ENCODE peak calls at places on chromosomes 2 and 18, in nine cellular contexts. U is A549, Z is upper lobe of left lung, X is HCT116, T is H54, J is breast epithelium, N is GM12891, D is right lobe of liver, V is heart left ventricle. Q is an unnamed sample.

GRCh38 chr2:22027345-22028005 is 903.7 kb downstream of the TDRD15 start:
- DNase-seq in U (no peak), T (no peak), X (no peak), J (no peak), Z (no peak), V (no peak), D (no peak), N (no peak), Q (no peak)

GRCh38 chr2:133109772-133110171 is 439.8 kb upstream of the LYPD1 start:
- DNase-seq in U (no peak), Z (no peak), N (no peak), D (no peak), J (no peak), V (no peak), T (no peak), X (no peak), Q (no peak)

GRCh38 chr2:16088035-16088696 is 147.8 kb downstream of the MYCN start:
- DNase-seq in X (no peak), D (no peak), J (no peak), T (no peak), V (no peak), N (no peak), U (no peak), Z (no peak), Q (no peak)

GRCh38 chr18:48813833-48814489 is 136.8 kb downstream of the SMAD7 start:
- DNase-seq in T (no peak), Z (no peak), J (peak; percentile 15), U (no peak), D (peak; percentile 18), X (no peak), V (no peak), N (no peak), Q (peak; percentile 57)

GRCh38 chr2:48419884-48420511 is 110.0 kb upstream of the STON1 start:
- DNase-seq in U (no peak), V (no peak), T (no peak), X (no peak), D (peak; percentile 74), N (no peak), Z (peak; percentile 64), J (no peak), Q (no peak)

GRCh38 chr2:41932241-41933034 is 115.4 kb upstream of the PKDCC start:
- DNase-seq in D (no peak), T (no peak), J (no peak), V (peak; percentile 79), N (no peak), Z (no peak), X (no peak), U (no peak), Q (peak; percentile 68)

GRCh38 chr2:98180456-98180855 is 93.5 kb downstream of the VWA3B start:
- DNase-seq in N (no peak), T (no peak), D (no peak), U (no peak), J (no peak), Z (no peak), V (no peak), X (no peak), Q (no peak)

GRCh38 chr2:159879061-159879604 is 81.1 kb upstream of the CD302 start:
- DNase-seq in U (no peak), D (no peak), N (no peak), J (no peak), Z (no peak), V (no peak), X (no peak), T (no peak), Q (no peak)

DNA sequence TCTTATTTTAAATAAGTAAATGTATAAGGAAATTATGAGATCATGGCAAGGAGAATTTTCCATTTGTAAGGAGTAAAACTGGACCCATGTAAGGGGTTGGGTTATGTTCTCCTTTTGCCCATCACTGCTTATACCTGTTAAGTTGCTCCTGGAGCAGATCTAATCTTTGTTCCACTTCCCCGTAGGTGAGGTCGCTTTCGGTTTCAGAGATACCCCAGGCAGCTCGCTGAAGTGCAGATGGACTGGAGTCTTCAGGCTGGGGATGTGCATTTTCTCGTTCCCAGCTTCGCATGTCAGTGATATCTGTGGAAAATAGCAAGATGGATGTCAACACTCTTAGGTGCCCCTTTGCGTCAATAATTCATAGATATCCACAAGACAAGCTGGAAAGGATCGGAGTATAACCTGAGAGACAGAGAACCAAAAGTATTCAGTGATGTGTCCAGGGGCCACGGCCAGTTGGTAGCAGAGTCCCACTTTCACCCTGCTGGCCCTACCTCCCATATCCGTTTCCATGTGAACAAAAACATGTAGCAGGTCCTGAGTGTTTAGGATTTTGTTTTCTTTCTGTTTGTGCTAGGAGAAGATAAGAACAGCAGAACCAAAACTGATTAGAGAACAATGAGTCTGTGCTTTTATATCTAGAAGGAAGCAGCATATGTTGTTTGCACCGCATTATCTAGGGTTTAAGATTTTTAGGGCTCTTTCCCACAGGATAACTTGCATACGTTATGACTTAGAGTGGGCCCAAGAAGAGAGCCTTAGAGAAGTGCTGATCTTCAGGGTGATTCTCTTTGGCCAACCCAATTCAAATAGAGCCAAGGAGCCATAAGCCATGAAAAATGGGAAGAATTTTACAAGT is 36.0 kb downstream of the GCA start:
- DNase-seq in D (no peak), T (no peak), Z (no peak), U (no peak), V (no peak), J (no peak), X (no peak), N (no peak), Q (no peak)
- TF ChIP-seq POLR2A in D (no peak), T (no peak), Z (no peak), U (no peak), V (no peak), J (no peak), X (no peak), N (no peak), Q (no peak)

DNA sequence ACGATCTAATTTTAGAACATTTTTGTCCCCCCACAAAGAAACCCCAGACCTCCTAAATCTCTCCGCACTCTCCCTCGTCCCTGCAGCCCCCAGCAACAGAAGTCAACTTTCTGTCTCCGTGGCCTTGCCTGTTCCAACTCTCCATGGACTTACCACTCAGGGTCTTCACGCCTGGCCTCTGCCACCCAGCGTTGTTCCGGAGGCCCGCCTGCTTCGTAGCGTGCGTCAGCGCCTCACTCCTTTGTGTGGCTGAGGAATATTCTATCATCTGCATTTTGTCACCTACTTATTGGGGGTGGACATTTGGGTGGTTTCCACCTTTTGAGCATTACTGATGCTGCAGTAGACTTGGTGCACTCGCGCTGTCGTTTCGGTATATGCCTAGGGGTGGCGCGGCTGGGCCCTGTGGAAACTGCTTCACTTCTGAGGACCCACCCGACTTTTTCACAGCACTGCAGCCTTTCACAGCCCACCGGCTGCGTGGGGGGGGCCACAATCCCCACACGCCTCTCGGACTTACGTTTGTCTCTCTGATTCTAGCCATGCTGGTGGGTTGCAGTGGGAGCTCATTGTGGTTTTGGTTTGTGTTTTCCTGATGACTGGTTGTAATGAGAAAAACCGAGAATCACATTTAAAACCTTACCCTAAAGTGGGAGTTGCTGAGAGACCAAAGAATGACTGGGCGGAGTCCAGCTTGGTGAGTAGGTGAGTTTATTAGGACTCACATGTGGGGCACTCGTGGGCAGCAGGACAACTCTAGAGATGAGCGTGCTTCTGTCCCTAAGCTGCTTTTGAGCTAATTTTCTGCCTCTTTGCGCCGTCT is 1.4 kb upstream of the HSBP1L1 start:
- DNase-seq in J (no peak), V (no peak), D (no peak), U (no peak), X (no peak), N (peak; percentile 51), T (no peak), Z (no peak), Q (no peak)
- TF ChIP-seq POLR2A in J (no peak), V (no peak), D (no peak), U (no peak), X (no peak), N (no peak), T (no peak), Z (no peak), Q (no peak)

GRCh38 chr2:20451346-20451745 is 4.5 kb downstream of the RHOB start:
- DNase-seq in N (no peak), J (no peak), T (no peak), D (no peak), X (no peak), U (no peak), V (no peak), Z (no peak), Q (peak; percentile 54)

GRCh38 chr2:20451761-20452499 is 5.1 kb downstream of the RHOB start:
- DNase-seq in J (no peak), X (no peak), Z (no peak), V (no peak), D (no peak), T (no peak), U (no peak), N (no peak), Q (peak; percentile 58)

GRCh38 chr2:20448246-20449046 is 1.6 kb downstream of the RHOB start:
- DNase-seq in X (no peak), J (no peak), U (peak; percentile 32), T (no peak), V (peak; percentile 26), N (no peak), D (peak; percentile 60), Z (peak; percentile 81), Q (no peak)

GRCh38 chr2:20449501-20450200 is 2.8 kb downstream of the RHOB start:
- DNase-seq in V (no peak), T (no peak), N (no peak), D (no peak), X (no peak), U (peak; percentile 49), Z (no peak), J (no peak), Q (no peak)

DNA sequence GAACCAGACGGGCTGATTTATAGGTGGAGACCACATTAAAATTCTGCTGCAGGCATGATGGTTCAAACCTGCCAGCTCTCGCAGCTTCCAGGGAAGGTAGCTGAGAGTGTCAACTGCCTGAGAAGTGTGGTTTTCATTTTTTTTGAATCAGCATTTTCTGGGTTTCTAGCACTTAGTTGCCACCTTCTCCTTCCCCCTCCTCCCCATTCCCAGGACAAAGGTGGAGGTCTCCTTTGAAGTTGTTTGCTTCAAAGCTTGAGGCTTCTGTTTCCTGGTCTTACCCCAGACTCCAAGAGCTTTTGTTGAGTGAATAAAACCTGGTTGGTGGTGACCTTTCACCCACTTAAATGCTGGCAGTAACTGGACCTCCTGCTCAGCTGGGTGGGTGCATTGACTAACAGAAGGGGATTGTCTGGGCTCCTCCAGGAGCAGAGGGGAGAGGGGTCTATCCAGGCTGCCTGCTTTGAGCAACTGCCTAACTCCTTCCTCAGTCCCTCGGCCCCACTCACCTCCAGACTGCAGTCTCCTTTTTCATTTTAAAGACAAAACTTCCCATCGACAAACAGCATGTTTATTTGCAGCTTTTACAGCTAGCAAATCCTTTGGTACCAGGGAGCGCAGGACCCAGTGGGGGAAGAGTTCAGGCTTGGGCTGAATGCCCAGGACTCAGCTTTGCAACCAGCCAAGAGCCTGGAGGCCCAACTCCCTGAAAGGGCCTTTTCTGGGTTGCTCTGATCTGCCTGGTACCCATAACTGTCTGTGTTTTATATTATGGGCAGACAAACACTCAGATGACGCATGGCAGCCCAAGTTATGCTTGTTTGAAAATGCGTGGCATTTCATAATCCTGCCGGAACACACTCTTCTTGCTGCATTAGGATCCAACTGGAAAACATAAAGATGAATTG is 3.6 kb downstream of the RHOB start:
- DNase-seq in D (peak; percentile 79), V (peak; percentile 70), N (no peak), U (no peak), Z (no peak), T (no peak), X (no peak), J (peak; percentile 81), Q (peak; percentile 96)
- TF ChIP-seq POLR2A in D (peak; percentile 58), V (no peak), N (peak; percentile 23), U (no peak), Z (no peak), T (no peak), X (no peak), J (peak; percentile 18), Q (no peak)

GRCh38 chr18:13216732-13217465 is 1.7 kb upstream of the LDLRAD4 start:
- DNase-seq in J (no peak), T (no peak), V (peak; percentile 66), Z (peak; percentile 93), N (peak; percentile 51), X (no peak), U (no peak), D (peak; percentile 68), Q (no peak)

GRCh38 chr18:13217971-13218375 is 587 bp upstream of the LDLRAD4 start:
- DNase-seq in J (no peak), V (peak; percentile 46), Z (peak; percentile 91), D (peak; percentile 71), U (no peak), N (no peak), X (no peak), T (no peak), Q (no peak)

GRCh38 chr18:13218376-13219011 is at the start of gene LDLRAD4:
- DNase-seq in X (no peak), J (no peak), N (no peak), V (peak; percentile 82), D (peak; percentile 68), T (no peak), Z (peak; percentile 88), U (no peak), Q (peak; percentile 92)

GRCh38 chr18:13216092-13216582 is 2.4 kb upstream of the LDLRAD4 start:
- DNase-seq in X (peak; percentile 31), V (peak; percentile 70), J (peak; percentile 69), U (peak; percentile 56), T (peak; percentile 51), N (no peak), D (peak; percentile 94), Z (no peak), Q (peak; percentile 75)

GRCh38 chr18:13217466-13217961 is 1.0 kb upstream of the LDLRAD4 start:
- DNase-seq in D (peak; percentile 76), N (peak; percentile 51), J (no peak), Z (peak; percentile 92), T (peak; percentile 23), U (no peak), X (no peak), V (peak; percentile 78), Q (peak; percentile 94)
- TF ChIP-seq POLR2A in D (peak; percentile 35), N (no peak), J (no peak), Z (no peak), T (no peak), U (no peak), X (no peak), V (no peak), Q (no peak)

Q was measured in lower leg skin.